ENCODE peak calls at places on chromosomes 12 and 14, in four cellular contexts. One of them, this sample, is unnamed.

GRCh38 chr12:83168756-83169155 is 482.1 kb downstream of the TMTC2 start:
- DNase-seq in HCT116: no peak
- DNase-seq in K562: no peak
- DNase-seq in H1: no peak
- DNase-seq in this sample: no peak

GRCh38 chr12:95942106-95942531 is 295 bp downstream of the CCDC38 start:
- DNase-seq in HCT116: no peak
- DNase-seq in H1: no peak
- DNase-seq in K562: no peak
- DNase-seq in this sample: peak

GRCh38 chr12:16303939-16304338 is 26.5 kb upstream of the SLC15A5 start:
- DNase-seq in HCT116: no peak
- DNase-seq in K562: no peak
- DNase-seq in H1: no peak
- DNase-seq in this sample: no peak

GRCh38 chr12:79522657-79523386 is 167.9 kb downstream of the PAWR start:
- DNase-seq in H1: no peak
- DNase-seq in HCT116: no peak
- DNase-seq in K562: no peak
- DNase-seq in this sample: no peak

GRCh38 chr14:93778856-93779629 is 9.2 kb downstream of the PRIMA1 start:
- DNase-seq in HCT116: no peak
- DNase-seq in K562: no peak
- DNase-seq in H1: no peak
- DNase-seq in this sample: no peak

GRCh38 chr14:66088661-66089060 is 397.5 kb upstream of the CCDC196 start:
- DNase-seq in HCT116: no peak
- DNase-seq in K562: no peak
- DNase-seq in H1: no peak
- DNase-seq in this sample: no peak

GRCh38 chr12:5200276-5201087 is 156.8 kb downstream of the KCNA5 start:
- DNase-seq in HCT116: peak
- DNase-seq in H1: peak
- DNase-seq in K562: peak
- DNase-seq in this sample: peak

GRCh38 chr12:112170376-112170775 is 45.0 kb downstream of the TRAFD1 start:
- DNase-seq in H1: no peak
- DNase-seq in K562: peak
- DNase-seq in HCT116: no peak
- DNase-seq in this sample: no peak

GRCh38 chr14:74475678-74476077 is 17.4 kb downstream of the NPC2 start:
- DNase-seq in K562: no peak
- DNase-seq in H1: no peak
- DNase-seq in HCT116: no peak
- DNase-seq in this sample: no peak

GRCh38 chr12:48999371-49000131 is at the start of gene DDN:
- DNase-seq in H1: peak
- DNase-seq in K562: peak
- DNase-seq in HCT116: peak
- DNase-seq in this sample: no peak

GRCh38 chr12:29104495-29104894 is 44.6 kb upstream of the FAR2 start:
- DNase-seq in H1: no peak
- DNase-seq in HCT116: no peak
- DNase-seq in K562: no peak
- DNase-seq in this sample: no peak

DNA sequence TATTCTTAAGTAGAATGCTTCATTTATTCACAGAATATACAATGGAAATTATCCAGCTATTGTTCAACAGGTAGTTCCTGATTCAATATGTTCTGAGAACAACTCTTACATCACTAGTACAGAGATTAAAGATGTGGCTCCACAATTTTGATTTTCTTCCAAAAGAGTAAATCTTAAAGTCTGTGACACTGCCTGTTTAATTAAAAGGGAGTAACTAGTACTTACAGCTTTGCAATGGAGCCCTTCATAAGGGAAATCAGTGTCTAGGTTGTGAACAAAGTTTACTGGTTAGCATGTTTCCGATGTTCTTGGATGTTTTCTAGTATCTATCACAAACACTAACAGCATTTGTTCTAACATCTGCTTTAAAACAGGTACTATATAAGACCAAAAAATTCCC is 30.8 kb downstream of the MIA2 start:
- DNase-seq in K562: no peak
- DNase-seq in H1: no peak
- DNase-seq in HCT116: no peak
- DNase-seq in this sample: no peak
- TF ChIP-seq FOSL1 in K562: no peak
- TF ChIP-seq FOSL1 in H1: no peak
- TF ChIP-seq FOSL1 in HCT116: no peak
- TF ChIP-seq FOSL1 in this sample: no peak

DNA sequence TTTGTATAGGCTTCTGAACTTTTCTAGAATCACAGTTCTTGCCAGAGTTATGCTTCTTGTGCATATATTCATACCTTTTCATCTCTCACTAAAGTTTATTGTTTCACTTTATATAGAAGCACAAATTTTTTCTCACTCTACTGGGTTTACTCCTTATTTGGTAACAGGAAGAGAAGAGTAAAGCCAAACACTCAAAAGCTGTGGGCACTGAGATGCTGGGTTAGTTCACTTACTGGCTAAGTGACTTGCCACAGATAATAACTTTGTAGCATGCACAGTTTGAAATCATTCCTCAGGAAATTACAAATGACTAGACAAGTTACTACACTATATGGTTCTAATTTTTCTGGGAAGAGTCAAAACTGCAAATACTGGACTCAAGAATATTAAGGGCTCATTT is 7.8 kb downstream of the HIGD1C start:
- DNase-seq in H1: no peak
- DNase-seq in HCT116: no peak
- DNase-seq in K562: no peak
- DNase-seq in this sample: no peak
- TF ChIP-seq FOSL1 in H1: no peak
- TF ChIP-seq FOSL1 in HCT116: no peak
- TF ChIP-seq FOSL1 in K562: no peak
- TF ChIP-seq FOSL1 in this sample: no peak

GRCh38 chr12:132339856-132340255 is 10.5 kb upstream of the GALNT9 start:
- DNase-seq in K562: no peak
- DNase-seq in H1: no peak
- DNase-seq in HCT116: no peak
- DNase-seq in this sample: no peak
- TF ChIP-seq FOSL1 in K562: no peak
- TF ChIP-seq FOSL1 in H1: no peak
- TF ChIP-seq FOSL1 in HCT116: no peak
- TF ChIP-seq FOSL1 in this sample: no peak

GRCh38 chr14:86712176-86712575 is 1182.2 kb downstream of the FLRT2 start:
- DNase-seq in H1: no peak
- DNase-seq in K562: no peak
- DNase-seq in HCT116: no peak
- DNase-seq in this sample: peak
- TF ChIP-seq FOSL1 in H1: no peak
- TF ChIP-seq FOSL1 in K562: no peak
- TF ChIP-seq FOSL1 in HCT116: no peak
- TF ChIP-seq FOSL1 in this sample: no peak